ENCODE peak calls at places on chromosomes 3 and 15, in five cellular contexts. One of them, this sample, is unnamed.

GRCh38 chr15:63683343-63683951 is 86.3 kb downstream of the FBXL22 start:
- DNase-seq in T-helper 1 cell: no peak
- DNase-seq in transverse colon: no peak
- DNase-seq in Daoy: no peak
- DNase-seq in AG08395: no peak
- DNase-seq in this sample: no peak

GRCh38 chr15:49830411-49830810 is 209.6 kb downstream of the DTWD1 start:
- DNase-seq in Daoy: no peak
- DNase-seq in T-helper 1 cell: no peak
- DNase-seq in transverse colon: no peak
- DNase-seq in AG08395: no peak
- DNase-seq in this sample: no peak

GRCh38 chr3:190684776-190685175 is 170.9 kb downstream of the IL1RAP start:
- DNase-seq in Daoy: no peak
- DNase-seq in transverse colon: no peak
- DNase-seq in AG08395: no peak
- DNase-seq in T-helper 1 cell: no peak
- DNase-seq in this sample: no peak

GRCh38 chr15:99187886-99188285 is 61.5 kb downstream of the TTC23 start:
- DNase-seq in T-helper 1 cell: no peak
- DNase-seq in Daoy: no peak
- DNase-seq in AG08395: no peak
- DNase-seq in transverse colon: no peak
- DNase-seq in this sample: no peak

GRCh38 chr3:129356756-129357425 is 71.5 kb downstream of the EFCAB12 start:
- DNase-seq in transverse colon: no peak
- DNase-seq in T-helper 1 cell: no peak
- DNase-seq in Daoy: no peak
- DNase-seq in AG08395: no peak
- DNase-seq in this sample: no peak

GRCh38 chr3:69204315-69204957 is 82.0 kb upstream of the LMOD3 start:
- DNase-seq in T-helper 1 cell: no peak
- DNase-seq in transverse colon: no peak
- DNase-seq in Daoy: peak
- DNase-seq in AG08395: no peak
- DNase-seq in this sample: no peak

GRCh38 chr3:69020424-69020823 is 6.9 kb upstream of the EOGT start:
- DNase-seq in Daoy: no peak
- DNase-seq in transverse colon: no peak
- DNase-seq in T-helper 1 cell: no peak
- DNase-seq in AG08395: no peak
- DNase-seq in this sample: no peak

GRCh38 chr3:45841380-45841700 is 579 bp downstream of the LZTFL1 start:
- DNase-seq in Daoy: peak
- DNase-seq in AG08395: peak
- DNase-seq in transverse colon: peak
- DNase-seq in T-helper 1 cell: no peak
- DNase-seq in this sample: no peak

GRCh38 chr3:106261915-106262683 is 393.3 kb upstream of the CBLB start:
- DNase-seq in AG08395: no peak
- DNase-seq in T-helper 1 cell: no peak
- DNase-seq in Daoy: peak
- DNase-seq in transverse colon: no peak
- DNase-seq in this sample: no peak

GRCh38 chr15:59516655-59517461 is 78.9 kb downstream of the FAM81A start:
- DNase-seq in transverse colon: no peak
- DNase-seq in T-helper 1 cell: no peak
- DNase-seq in Daoy: no peak
- DNase-seq in AG08395: no peak
- DNase-seq in this sample: no peak

GRCh38 chr3:49327485-49327884 is 12.4 kb downstream of the USP4 start:
- DNase-seq in AG08395: no peak
- DNase-seq in Daoy: no peak
- DNase-seq in transverse colon: no peak
- DNase-seq in T-helper 1 cell: no peak
- DNase-seq in this sample: no peak

GRCh38 chr15:92077353-92078080 is 224.0 kb downstream of the SLCO3A1 start:
- DNase-seq in T-helper 1 cell: peak
- DNase-seq in AG08395: peak
- DNase-seq in Daoy: peak
- DNase-seq in transverse colon: peak
- DNase-seq in this sample: peak

GRCh38 chr3:128784228-128784627 is 58.2 kb downstream of the RAB7A start:
- DNase-seq in transverse colon: no peak
- DNase-seq in Daoy: peak
- DNase-seq in T-helper 1 cell: peak
- DNase-seq in AG08395: no peak
- DNase-seq in this sample: no peak

GRCh38 chr3:72665701-72666443 is 182.4 kb downstream of the SHQ1 start:
- DNase-seq in transverse colon: peak
- DNase-seq in Daoy: peak
- DNase-seq in AG08395: no peak
- DNase-seq in T-helper 1 cell: peak
- DNase-seq in this sample: peak

GRCh38 chr15:70584838-70585706 is 178.3 kb downstream of the UACA start:
- DNase-seq in transverse colon: no peak
- DNase-seq in Daoy: peak
- DNase-seq in AG08395: peak
- DNase-seq in T-helper 1 cell: peak
- DNase-seq in this sample: no peak

GRCh38 chr15:81547517-81548132 is 173.6 kb upstream of the TMC3 start:
- DNase-seq in T-helper 1 cell: no peak
- DNase-seq in AG08395: no peak
- DNase-seq in Daoy: peak
- DNase-seq in transverse colon: no peak
- DNase-seq in this sample: no peak